ENCODE peak calls at places on chromosomes 13 and 19, in five cellular contexts. One of them, this sample, is unnamed.

GRCh38 chr19:12628040-12629022 is 17.6 kb downstream of the ZNF791 start:
- DNase-seq in transverse colon: no peak
- DNase-seq in GM12892: no peak
- DNase-seq in stomach: no peak
- DNase-seq in suprapubic skin: no peak
- DNase-seq in this sample: no peak

GRCh38 chr13:21549633-21550032 is 54.3 kb downstream of the MICU2 start:
- DNase-seq in transverse colon: no peak
- DNase-seq in GM12892: no peak
- DNase-seq in stomach: no peak
- DNase-seq in suprapubic skin: no peak
- DNase-seq in this sample: no peak

GRCh38 chr13:31045621-31046081 is 113.2 kb downstream of the TEX26 start:
- DNase-seq in transverse colon: peak
- DNase-seq in GM12892: no peak
- DNase-seq in stomach: peak
- DNase-seq in suprapubic skin: peak
- DNase-seq in this sample: no peak

GRCh38 chr13:47190696-47191095 is 293.8 kb upstream of the HTR2A start:
- DNase-seq in transverse colon: no peak
- DNase-seq in GM12892: no peak
- DNase-seq in stomach: no peak
- DNase-seq in suprapubic skin: no peak
- DNase-seq in this sample: no peak

GRCh38 chr13:73056054-73056962 is 2.5 kb upstream of the KLF5 start:
- DNase-seq in transverse colon: no peak
- DNase-seq in GM12892: no peak
- DNase-seq in stomach: no peak
- DNase-seq in suprapubic skin: no peak
- DNase-seq in this sample: no peak

GRCh38 chr19:44003461-44004134 is 841 bp downstream of the ZNF230 start:
- DNase-seq in transverse colon: peak
- DNase-seq in GM12892: no peak
- DNase-seq in stomach: no peak
- DNase-seq in suprapubic skin: no peak
- DNase-seq in this sample: no peak

GRCh38 chr19:38638461-38638860 is 9.0 kb upstream of the ACTN4 start:
- DNase-seq in transverse colon: no peak
- DNase-seq in GM12892: no peak
- DNase-seq in stomach: no peak
- DNase-seq in suprapubic skin: no peak
- DNase-seq in this sample: no peak

GRCh38 chr19:41195675-41196497 is 2.9 kb downstream of the CYP2S1 start:
- DNase-seq in transverse colon: no peak
- DNase-seq in GM12892: no peak
- DNase-seq in stomach: no peak
- DNase-seq in suprapubic skin: no peak
- DNase-seq in this sample: no peak

GRCh38 chr19:41784337-41785239 is 11.8 kb upstream of the CEACAM3 start:
- DNase-seq in transverse colon: peak
- DNase-seq in GM12892: no peak
- DNase-seq in stomach: no peak
- DNase-seq in suprapubic skin: no peak
- DNase-seq in this sample: no peak

GRCh38 chr19:6011206-6011605 is 33.3 kb upstream of the RANBP3 start:
- DNase-seq in transverse colon: no peak
- DNase-seq in GM12892: no peak
- DNase-seq in stomach: no peak
- DNase-seq in suprapubic skin: no peak
- DNase-seq in this sample: no peak

GRCh38 chr13:77509221-77509620 is 26.3 kb upstream of the SCEL start:
- DNase-seq in transverse colon: no peak
- DNase-seq in GM12892: no peak
- DNase-seq in stomach: no peak
- DNase-seq in suprapubic skin: no peak
- DNase-seq in this sample: no peak

GRCh38 chr19:29610574-29611271 is 4.6 kb downstream of the POP4 start:
- DNase-seq in transverse colon: peak
- DNase-seq in GM12892: peak
- DNase-seq in stomach: peak
- DNase-seq in suprapubic skin: peak
- DNase-seq in this sample: peak

GRCh38 chr19:40744554-40745401 is 5.5 kb downstream of the ACTMAP start:
- DNase-seq in transverse colon: no peak
- DNase-seq in GM12892: no peak
- DNase-seq in stomach: no peak
- DNase-seq in suprapubic skin: no peak
- DNase-seq in this sample: peak

GRCh38 chr13:111943229-111943795 is 123.6 kb upstream of the SOX1 start:
- DNase-seq in transverse colon: no peak
- DNase-seq in GM12892: no peak
- DNase-seq in stomach: peak
- DNase-seq in suprapubic skin: no peak
- DNase-seq in this sample: no peak

GRCh38 chr19:20162821-20163220 is 4.2 kb upstream of the ZNF486 start:
- DNase-seq in transverse colon: no peak
- DNase-seq in GM12892: no peak
- DNase-seq in stomach: no peak
- DNase-seq in suprapubic skin: no peak
- DNase-seq in this sample: no peak

GRCh38 chr19:54364775-54365257 is at the start of gene LAIR1:
- DNase-seq in transverse colon: peak
- DNase-seq in GM12892: no peak
- DNase-seq in stomach: peak
- DNase-seq in suprapubic skin: no peak
- DNase-seq in this sample: no peak
- TF ChIP-seq POLR2A in transverse colon: peak
- TF ChIP-seq POLR2A in GM12892: no peak
- TF ChIP-seq POLR2A in stomach: no peak
- TF ChIP-seq POLR2A in suprapubic skin: no peak
- TF ChIP-seq POLR2A in this sample: no peak

DNA sequence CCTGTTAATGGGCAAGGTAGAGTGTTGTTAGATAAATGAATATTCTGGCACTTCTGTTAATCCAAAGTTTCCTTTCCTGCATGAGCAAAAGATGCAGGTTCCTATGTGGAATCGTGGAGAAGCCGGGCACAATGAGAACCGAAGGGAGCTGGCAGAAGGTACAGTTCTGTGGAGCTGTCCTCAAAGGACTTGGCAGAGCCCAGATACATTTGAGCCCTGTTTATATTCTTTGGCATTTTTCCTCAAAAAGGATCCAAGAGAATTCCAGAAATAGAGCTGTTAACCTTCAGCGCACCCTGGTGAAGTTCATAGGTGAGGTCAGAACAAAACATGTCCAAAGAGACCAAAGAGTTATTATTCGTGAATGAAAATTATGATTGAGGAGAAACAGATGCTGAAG is 4.0 kb upstream of the DLEU7 start:
- DNase-seq in transverse colon: no peak
- DNase-seq in GM12892: no peak
- DNase-seq in stomach: no peak
- DNase-seq in suprapubic skin: no peak
- DNase-seq in this sample: no peak
- TF ChIP-seq POLR2AphosphoS5 in transverse colon: no peak
- TF ChIP-seq POLR2AphosphoS5 in GM12892: no peak
- TF ChIP-seq POLR2AphosphoS5 in stomach: no peak
- TF ChIP-seq POLR2AphosphoS5 in suprapubic skin: no peak
- TF ChIP-seq POLR2AphosphoS5 in this sample: no peak

GRCh38 chr13:60397693-60398437 is 845 bp downstream of the TDRD3 start:
- DNase-seq in transverse colon: peak
- DNase-seq in GM12892: no peak
- DNase-seq in stomach: peak
- DNase-seq in suprapubic skin: peak
- DNase-seq in this sample: peak
- TF ChIP-seq POLR2A in transverse colon: peak
- TF ChIP-seq POLR2A in GM12892: peak
- TF ChIP-seq POLR2A in stomach: no peak
- TF ChIP-seq POLR2A in suprapubic skin: no peak
- TF ChIP-seq POLR2A in this sample: peak

DNA sequence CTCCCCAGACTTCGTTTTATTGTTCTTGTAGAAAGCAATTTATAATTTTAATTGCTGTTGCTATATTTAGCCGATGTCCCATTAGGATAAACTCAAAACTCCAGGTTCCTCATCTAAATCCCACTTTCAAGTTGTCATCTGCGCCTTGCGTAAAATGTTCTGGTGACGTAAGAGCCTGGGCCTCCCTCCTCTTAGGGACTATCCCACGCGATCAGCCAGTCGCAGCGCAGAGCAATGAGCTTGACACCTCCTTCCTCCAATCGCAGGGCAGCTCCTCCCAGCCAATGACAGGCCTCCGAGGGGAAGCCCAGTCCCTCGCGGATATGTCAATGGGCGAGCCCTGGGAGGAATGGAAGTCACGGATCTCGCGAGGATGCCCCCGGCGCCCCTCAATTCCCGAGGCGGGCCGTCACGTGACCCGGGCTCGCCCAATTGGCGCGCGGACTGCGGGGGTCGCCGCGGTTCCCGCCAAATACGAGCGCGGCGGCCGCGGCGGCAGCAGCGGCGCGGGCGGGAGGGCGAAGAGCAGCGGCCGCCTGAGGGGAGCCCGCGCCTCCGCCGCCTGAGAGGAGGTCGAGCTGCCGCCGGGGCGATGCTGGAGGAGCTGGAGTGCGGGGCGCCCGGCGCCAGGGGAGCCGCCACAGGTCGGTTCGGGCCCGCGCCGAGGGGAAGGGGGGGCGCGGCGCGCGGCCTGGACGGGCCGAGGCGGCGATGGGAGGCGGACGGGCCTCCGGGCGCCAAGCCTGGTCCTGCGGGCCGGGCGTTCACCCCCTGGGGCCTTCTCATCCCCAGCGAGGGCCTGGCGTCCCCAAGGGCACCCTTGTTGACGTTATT is at the start of gene CHAF1A:
- DNase-seq in transverse colon: peak
- DNase-seq in GM12892: peak
- DNase-seq in stomach: peak
- DNase-seq in suprapubic skin: peak
- DNase-seq in this sample: peak
- TF ChIP-seq POLR2AphosphoS5 in transverse colon: peak
- TF ChIP-seq POLR2AphosphoS5 in GM12892: peak
- TF ChIP-seq POLR2AphosphoS5 in stomach: peak
- TF ChIP-seq POLR2AphosphoS5 in suprapubic skin: no peak
- TF ChIP-seq POLR2AphosphoS5 in this sample: no peak

DNA sequence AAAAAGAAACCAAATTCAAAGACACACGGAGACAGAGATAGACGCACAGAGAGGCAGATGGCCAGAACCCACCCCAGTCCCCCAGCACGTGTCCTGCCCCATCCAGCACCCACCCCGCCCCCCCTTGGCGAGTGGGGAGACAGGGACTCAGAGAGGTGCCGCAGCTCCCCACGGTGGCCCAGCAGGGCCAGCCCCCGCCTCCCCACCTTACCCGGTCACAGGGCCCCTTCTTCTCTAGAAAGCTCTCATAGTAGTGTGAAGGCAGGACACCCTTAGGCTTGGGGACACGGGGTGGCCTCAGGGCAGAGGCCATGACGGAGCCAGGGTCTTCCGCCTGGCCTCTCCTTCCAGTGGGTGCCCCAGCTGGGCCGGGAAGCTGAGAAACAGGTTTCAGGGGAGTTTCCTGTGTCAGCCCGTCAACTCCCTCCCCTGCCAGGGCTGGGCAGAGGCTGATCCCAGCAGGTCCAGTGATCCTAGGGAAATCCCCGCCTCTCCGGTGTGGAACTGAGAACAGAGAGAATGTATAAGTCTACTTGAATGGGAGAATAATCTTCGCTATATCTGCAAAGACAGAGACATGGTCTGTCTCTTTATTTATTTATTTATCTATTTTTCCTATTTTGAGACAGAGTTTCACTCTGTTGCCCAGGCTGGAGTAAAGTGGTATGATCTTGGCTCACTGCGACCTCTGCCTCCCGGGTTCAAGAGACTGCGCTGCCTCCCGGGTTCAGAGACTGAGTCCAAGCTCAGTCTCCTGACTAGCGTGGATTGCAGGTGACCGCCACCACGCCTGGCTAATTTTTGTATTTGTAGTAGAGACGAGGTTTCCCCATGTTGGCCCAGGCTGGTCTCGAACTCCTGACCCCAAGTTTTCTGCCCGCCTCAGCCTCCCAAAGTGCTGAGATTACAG is at the start of gene STAP2:
- DNase-seq in transverse colon: peak
- DNase-seq in GM12892: no peak
- DNase-seq in stomach: peak
- DNase-seq in suprapubic skin: peak
- DNase-seq in this sample: no peak
- TF ChIP-seq POLR2A in transverse colon: peak
- TF ChIP-seq POLR2A in GM12892: no peak
- TF ChIP-seq POLR2A in stomach: no peak
- TF ChIP-seq POLR2A in suprapubic skin: no peak
- TF ChIP-seq POLR2A in this sample: peak

GRCh38 chr13:28027607-28028364 is 39.3 kb upstream of the URAD start:
- DNase-seq in transverse colon: no peak
- DNase-seq in GM12892: no peak
- DNase-seq in stomach: no peak
- DNase-seq in suprapubic skin: no peak
- DNase-seq in this sample: no peak
- TF ChIP-seq POLR2AphosphoS5 in transverse colon: no peak
- TF ChIP-seq POLR2AphosphoS5 in GM12892: no peak
- TF ChIP-seq POLR2AphosphoS5 in stomach: no peak
- TF ChIP-seq POLR2AphosphoS5 in suprapubic skin: no peak
- TF ChIP-seq POLR2AphosphoS5 in this sample: no peak

GRCh38 chr19:55640043-55640576 is 692 bp upstream of the ZNF580 start:
- DNase-seq in transverse colon: peak
- DNase-seq in GM12892: no peak
- DNase-seq in stomach: peak
- DNase-seq in suprapubic skin: no peak
- DNase-seq in this sample: no peak
- TF ChIP-seq POLR2A in transverse colon: no peak
- TF ChIP-seq POLR2A in GM12892: peak
- TF ChIP-seq POLR2A in stomach: no peak
- TF ChIP-seq POLR2A in suprapubic skin: no peak
- TF ChIP-seq POLR2A in this sample: no peak

GRCh38 chr19:16111160-16111908 is at the start of gene RAB8A:
- DNase-seq in transverse colon: peak
- DNase-seq in GM12892: peak
- DNase-seq in stomach: peak
- DNase-seq in suprapubic skin: peak
- DNase-seq in this sample: peak
- TF ChIP-seq POLR2AphosphoS5 in transverse colon: peak
- TF ChIP-seq POLR2AphosphoS5 in GM12892: peak
- TF ChIP-seq POLR2AphosphoS5 in stomach: peak
- TF ChIP-seq POLR2AphosphoS5 in suprapubic skin: peak
- TF ChIP-seq POLR2AphosphoS5 in this sample: no peak